ENCODE peak calls at places on chromosomes 5 and 9, in five cellular contexts. I is GM12865, W is OCI-LY7, R is cardiac fibroblast, P is breast epithelium. F is an unnamed sample.

GRCh38 chr9:20355022-20355421 is 267.3 kb downstream of the MLLT3 start:
- DNase-seq in I (peak; percentile 48), W (no peak), R (peak; percentile 87), P (no peak), F (no peak)

GRCh38 chr9:33858346-33858869 is 41.4 kb downstream of the UBE2R2 start:
- DNase-seq in I (no peak), W (no peak), R (peak; percentile 33), P (no peak), F (no peak)

GRCh38 chr5:1743061-1743768 is 56.4 kb downstream of the MRPL36 start:
- DNase-seq in I (no peak), W (no peak), R (no peak), P (peak; percentile 24), F (peak; percentile 9)

GRCh38 chr5:172494630-172495505 is 40.5 kb upstream of the SH3PXD2B start:
- DNase-seq in I (no peak), W (no peak), R (no peak), P (no peak), F (no peak)

GRCh38 chr9:15191358-15191757 is 115.7 kb downstream of the TTC39B start:
- DNase-seq in I (peak; percentile 9), W (no peak), R (no peak), P (no peak), F (no peak)

GRCh38 chr9:36148652-36149051 is 12.1 kb downstream of the GLIPR2 start:
- DNase-seq in I (peak; percentile 97), W (no peak), R (peak; percentile 99), P (peak; percentile 91), F (peak; percentile 97)

GRCh38 chr5:141709704-141710267 is 27.8 kb upstream of the ARAP3 start:
- DNase-seq in I (no peak), W (no peak), R (no peak), P (no peak), F (no peak)

GRCh38 chr9:123302348-123303214 is 34.2 kb upstream of the STRBP start:
- DNase-seq in I (no peak), W (no peak), R (no peak), P (no peak), F (no peak)

GRCh38 chr9:133580416-133580738 is 28.8 kb downstream of the FAM163B start:
- DNase-seq in I (no peak), W (peak; percentile 45), R (no peak), P (no peak), F (no peak)

GRCh38 chr5:168159425-168159824 is 132.0 kb upstream of the WWC1 start:
- DNase-seq in I (peak; percentile 52), W (peak; percentile 4), R (no peak), P (no peak), F (no peak)

GRCh38 chr9:129763235-129763917 is 10.5 kb upstream of the PTGES start:
- DNase-seq in I (no peak), W (no peak), R (peak; percentile 82), P (no peak), F (no peak)

GRCh38 chr5:93611900-93612898 is 29.2 kb downstream of the NR2F1 start:
- DNase-seq in I (no peak), W (no peak), R (no peak), P (no peak), F (no peak)

GRCh38 chr5:123007771-123008170 is 28.8 kb downstream of the PPIC start:
- DNase-seq in I (no peak), W (no peak), R (no peak), P (no peak), F (no peak)

GRCh38 chr9:116250881-116251280 is 97.3 kb downstream of the PAPPA start:
- DNase-seq in I (no peak), W (no peak), R (no peak), P (no peak), F (no peak)

GRCh38 chr5:140672455-140673186 is 755 bp downstream of the DND1 start:
- DNase-seq in I (no peak), W (no peak), R (peak; percentile 18), P (no peak), F (no peak)

GRCh38 chr9:70534471-70534870 is 120.0 kb upstream of the KLF9 start:
- DNase-seq in I (no peak), W (no peak), R (peak; percentile 22), P (no peak), F (no peak)

GRCh38 chr9:135340726-135341475 is 138.7 kb upstream of the PPP1R26 start:
- DNase-seq in I (no peak), W (no peak), R (no peak), P (no peak), F (peak; percentile 40)

GRCh38 chr9:137294684-137295312 is 7.3 kb downstream of the NRARP start:
- DNase-seq in I (peak; percentile 35), W (no peak), R (peak; percentile 32), P (no peak), F (no peak)

GRCh38 chr5:36147681-36148080 is 4.0 kb downstream of the LMBRD2 start:
- DNase-seq in I (no peak), W (no peak), R (peak; percentile 50), P (no peak), F (no peak)

GRCh38 chr5:9467199-9468069 is 78.4 kb downstream of the SEMA5A start:
- DNase-seq in I (no peak), W (no peak), R (peak; percentile 3), P (no peak), F (no peak)

GRCh38 chr9:122394265-122395242 is 23.7 kb downstream of the PTGS1 start:
- DNase-seq in I (no peak), W (no peak), R (peak; percentile 83), P (no peak), F (no peak)

GRCh38 chr5:83924891-83925290 is 204.2 kb upstream of the HAPLN1 start:
- DNase-seq in I (no peak), W (no peak), R (peak; percentile 67), P (no peak), F (no peak)

GRCh38 chr5:35483797-35484196 is 133.9 kb upstream of the SPEF2 start:
- DNase-seq in I (no peak), W (no peak), R (no peak), P (no peak), F (no peak)

GRCh38 chr9:5850735-5851122 is 17.8 kb upstream of the ERMP1 start:
- DNase-seq in I (no peak), W (no peak), R (no peak), P (no peak), F (no peak)

GRCh38 chr9:92671323-92671722 is 1.4 kb upstream of the IPPK start:
- DNase-seq in I (no peak), W (no peak), R (peak; percentile 95), P (peak; percentile 50), F (no peak)

GRCh38 chr9:133252301-133252776 is 22.7 kb downstream of the ABO start:
- DNase-seq in I (no peak), W (no peak), R (no peak), P (no peak), F (no peak)

DNA sequence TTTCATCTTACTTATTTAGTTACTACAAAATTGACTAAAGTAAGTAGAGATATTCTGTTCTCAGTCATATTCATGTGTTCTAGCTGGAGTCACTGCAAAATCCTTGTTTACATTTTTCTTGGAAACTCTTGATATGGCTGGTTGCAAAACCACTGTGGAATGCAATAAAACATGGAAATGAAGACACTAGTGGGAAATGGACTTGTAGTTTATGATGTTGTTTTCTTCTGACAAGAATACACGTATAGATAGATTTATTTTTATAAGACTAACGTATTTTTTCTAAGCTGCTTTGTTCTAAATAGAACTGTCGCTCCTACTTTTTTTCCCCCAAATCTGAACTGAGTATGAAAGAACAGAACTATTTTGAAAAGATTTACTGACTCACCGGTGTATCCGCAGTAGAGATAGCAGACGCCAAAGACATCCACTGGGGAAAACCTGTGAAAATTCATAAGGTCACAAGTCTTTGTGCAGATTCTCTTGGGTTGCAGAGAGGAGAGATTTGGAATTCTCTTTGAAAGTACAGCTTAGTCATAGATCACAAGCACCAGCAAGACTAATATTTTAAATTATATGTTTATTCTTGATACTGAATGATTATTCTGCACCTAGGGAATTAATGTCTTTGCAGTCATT is 119.6 kb upstream of the TAF11L2 start:
- DNase-seq in I (no peak), W (no peak), R (peak; percentile 64), P (no peak), F (no peak)
- H3K4me3 ChIP-seq in I (no peak overlapping the region), W (no peak overlapping the region), R (no peak overlapping the region), P (no peak overlapping the region), F (no peak overlapping the region)

DNA sequence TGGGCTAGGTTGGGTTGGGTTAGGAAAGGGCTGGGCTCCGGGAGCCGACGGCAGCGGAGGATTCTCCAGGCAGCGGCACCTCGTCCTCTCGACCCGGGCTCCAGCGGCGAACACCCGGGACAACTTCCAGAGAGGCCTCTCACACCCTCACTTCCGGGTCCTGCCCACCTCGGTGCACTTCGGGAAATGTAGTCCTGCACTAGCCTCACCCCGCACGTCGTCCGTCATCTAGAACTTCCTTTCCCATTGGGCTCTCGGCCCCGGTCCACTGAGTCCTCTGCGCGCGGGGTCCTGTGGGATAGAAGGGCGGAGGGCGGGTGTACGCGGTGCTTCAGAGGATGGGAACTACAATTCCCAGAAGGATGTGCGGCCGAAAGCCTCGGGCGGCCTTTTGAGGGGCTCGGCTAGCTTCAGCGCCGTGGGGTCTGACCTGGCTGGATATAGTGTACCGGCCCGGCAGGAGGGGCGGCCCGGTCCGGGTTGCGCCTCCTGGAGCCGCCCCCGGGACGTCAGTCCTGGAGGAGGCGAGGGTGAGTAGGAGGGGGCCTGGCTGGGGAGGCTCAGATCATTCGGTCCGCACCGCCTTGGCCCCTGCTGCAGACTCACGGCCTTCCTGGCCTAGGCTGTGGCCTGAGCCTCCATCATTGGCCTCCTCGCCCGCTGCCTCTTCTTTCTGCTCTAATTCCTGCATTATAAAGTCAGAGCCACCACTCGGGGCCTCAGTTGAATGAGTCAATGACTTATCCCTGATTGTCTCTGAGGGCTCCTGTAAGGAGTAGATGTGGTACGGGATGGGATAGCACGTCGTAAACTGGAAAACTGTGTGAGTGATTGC is at the start of the genes ERP44 and INVS:
- DNase-seq in I (peak; percentile 99), W (peak; percentile 99), R (peak; percentile 99), P (peak; percentile 96), F (peak; percentile 100)
- TF ChIP-seq CTCF in I (no peak), W (no peak), R (no peak), P (no peak), F (no peak)

GRCh38 chr5:154520861-154521453 is 42.9 kb upstream of the HAND1 start:
- DNase-seq in I (no peak), W (peak; percentile 21), R (peak; percentile 9), P (no peak), F (no peak)

GRCh38 chr5:154518438-154518867 is 40.4 kb upstream of the HAND1 start:
- DNase-seq in I (no peak), W (no peak), R (no peak), P (no peak), F (no peak)

GRCh38 chr5:154517781-154518437 is 39.9 kb upstream of the HAND1 start:
- DNase-seq in I (no peak), W (no peak), R (no peak), P (no peak), F (no peak)

GRCh38 chr5:154517181-154517580 is 39.2 kb upstream of the HAND1 start:
- DNase-seq in I (no peak), W (no peak), R (no peak), P (no peak), F (no peak)

DNA sequence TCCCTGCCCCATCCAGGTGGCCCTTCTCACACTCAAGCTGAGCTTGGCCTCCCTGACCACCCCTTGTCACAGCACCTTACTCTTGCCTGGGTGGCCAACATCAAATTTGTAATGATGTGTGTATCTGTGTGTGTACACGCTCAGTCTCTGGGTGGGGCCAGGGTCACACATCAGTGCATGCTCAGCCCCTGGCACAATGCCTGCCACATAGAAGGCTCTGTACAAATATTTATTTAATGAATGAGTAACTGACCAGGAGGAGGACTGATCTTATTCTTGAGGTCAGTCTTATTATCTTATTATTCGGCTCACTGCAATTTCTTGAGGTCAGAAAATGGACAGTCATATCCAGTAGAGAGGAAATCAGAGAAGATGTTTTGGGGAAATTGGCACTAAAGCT is 41.3 kb upstream of the HAND1 start:
- DNase-seq in I (no peak), W (no peak), R (peak; percentile 68), P (no peak), F (no peak)
- H3K4me3 ChIP-seq in I (no peak overlapping the region), W (no peak overlapping the region), R (no peak overlapping the region), P (no peak overlapping the region), F (no peak overlapping the region)

GRCh38 chr9:87813119-87813463 is 69.6 kb upstream of the SPATA31E1 start:
- DNase-seq in I (no peak), W (no peak), R (no peak), P (no peak), F (no peak)
- TF ChIP-seq CTCF in I (no peak), W (no peak), R (no peak), P (no peak), F (no peak)